ENCODE peak calls at places on chromosome 20, in nine cellular contexts. U is A673, W is heart right ventricle, Q is SK-N-SH, L is stomach, S is body of pancreas, A is tibial artery, P is H1, I is Peyer's patch. K is an unnamed sample. For H3K36me3 and H3K4me1, the result is how much of the 10 kb centered on the place peaks cover.

GRCh38 chr20:56358070-56358469 is 704 bp upstream of the FAM210B start:
- DNase-seq in U (peak), W (no peak), Q (no peak), L (no peak), S (no peak), A (no peak), P (no peak), I (no peak), K (no peak)

GRCh38 chr20:58389324-58389967 is 417 bp downstream of the VAPB start:
- DNase-seq in U (peak), W (no peak), Q (peak), L (peak), S (peak), A (peak), P (no peak), I (no peak), K (peak)

GRCh38 chr20:41467690-41468089 is 101.1 kb upstream of the EMILIN3 start:
- DNase-seq in U (peak), W (no peak), Q (no peak), L (no peak), S (no peak), A (no peak), P (no peak), I (no peak), K (no peak)

GRCh38 chr20:13119583-13119982 is 101.5 kb upstream of the ISM1 start:
- DNase-seq in U (peak), W (no peak), Q (peak), L (no peak), S (peak), A (no peak), P (no peak), I (no peak), K (peak)

GRCh38 chr20:32271620-32272019 is 5.8 kb upstream of the KIF3B start:
- DNase-seq in U (no peak), W (no peak), Q (no peak), L (no peak), S (no peak), A (peak), P (no peak), I (no peak), K (no peak)

GRCh38 chr20:40564997-40565680 is 123.9 kb downstream of the MAFB start:
- DNase-seq in U (peak), W (no peak), Q (no peak), L (no peak), S (no peak), A (no peak), P (no peak), I (no peak), K (no peak)

GRCh38 chr20:1934162-1934561 is 39.0 kb downstream of the SIRPA start:
- DNase-seq in U (no peak), W (no peak), Q (no peak), L (no peak), S (no peak), A (no peak), P (no peak), I (no peak), K (no peak)

GRCh38 chr20:37922016-37922415 is 19.1 kb downstream of the VSTM2L start:
- DNase-seq in U (no peak), W (no peak), Q (no peak), L (no peak), S (no peak), A (no peak), P (no peak), I (no peak), K (no peak)

GRCh38 chr20:17749979-17750721 is 50.4 kb downstream of the BANF2 start:
- DNase-seq in U (no peak), W (peak), Q (no peak), L (peak), S (peak), A (peak), P (no peak), I (no peak), K (peak)

GRCh38 chr20:2460752-2461424 is 9.7 kb downstream of the SNRPB start:
- DNase-seq in U (no peak), W (no peak), Q (no peak), L (no peak), S (no peak), A (no peak), P (no peak), I (no peak), K (no peak)

GRCh38 chr20:47635256-47635655 is 133.6 kb downstream of the NCOA3 start:
- DNase-seq in U (no peak), W (no peak), Q (no peak), L (no peak), S (no peak), A (no peak), P (no peak), I (no peak), K (no peak)
- H3K36me3 ChIP-seq in U (under half), W (under half), Q (under half), L (half or more), S (under half), A (half or more), P (under half), I (under half), K (half or more)

GRCh38 chr20:21640556-21640955 is 64.9 kb upstream of the PAX1 start:
- DNase-seq in U (peak), W (no peak), Q (no peak), L (no peak), S (no peak), A (no peak), P (peak), I (no peak), K (no peak)

GRCh38 chr20:21643417-21643816 is 62.0 kb upstream of the PAX1 start:
- DNase-seq in U (no peak), W (no peak), Q (no peak), L (no peak), S (no peak), A (no peak), P (no peak), I (no peak), K (no peak)
- H3K4me1 ChIP-seq in U (under half), W (under half), Q (under half), L (under half), S (under half), A (under half), P (under half), I (under half), K (under half)

DNA sequence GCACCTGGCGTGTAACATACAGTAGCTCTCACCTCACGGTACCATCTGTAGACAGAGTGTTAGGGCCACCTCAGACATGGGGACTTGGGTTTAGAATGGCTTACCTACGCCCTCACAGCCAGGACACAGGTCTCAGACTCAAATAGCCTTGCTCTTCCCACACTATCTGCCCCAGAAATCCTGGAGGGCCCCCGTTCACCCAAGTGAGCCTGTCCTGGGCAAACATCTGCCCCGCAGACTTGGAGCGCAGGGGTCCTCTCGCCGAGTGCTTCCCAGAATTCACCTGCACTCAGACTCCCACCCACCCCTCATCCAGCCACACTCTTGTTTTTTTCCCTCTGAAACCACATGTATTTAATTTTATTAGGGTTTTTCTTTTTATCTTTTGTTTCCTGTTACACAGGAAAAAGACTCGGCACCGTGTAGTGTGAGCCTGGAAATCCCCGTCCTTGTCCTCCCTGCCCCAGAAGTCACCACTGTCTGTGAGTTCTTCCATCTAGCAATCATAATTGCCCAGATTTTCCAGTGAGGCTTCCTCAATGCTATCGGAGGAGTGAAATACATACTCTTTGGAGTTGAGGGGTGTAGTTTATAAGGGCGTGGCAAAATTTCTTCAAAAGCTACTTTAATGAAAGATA is 17.1 kb upstream of the MAP1LC3A start:
- DNase-seq in U (no peak), W (no peak), Q (no peak), L (no peak), S (no peak), A (no peak), P (no peak), I (no peak), K (no peak)
- TF ChIP-seq CTCF in U (no peak), W (no peak), Q (no peak), L (no peak), S (no peak), A (no peak), P (no peak), I (no peak), K (no peak)

DNA sequence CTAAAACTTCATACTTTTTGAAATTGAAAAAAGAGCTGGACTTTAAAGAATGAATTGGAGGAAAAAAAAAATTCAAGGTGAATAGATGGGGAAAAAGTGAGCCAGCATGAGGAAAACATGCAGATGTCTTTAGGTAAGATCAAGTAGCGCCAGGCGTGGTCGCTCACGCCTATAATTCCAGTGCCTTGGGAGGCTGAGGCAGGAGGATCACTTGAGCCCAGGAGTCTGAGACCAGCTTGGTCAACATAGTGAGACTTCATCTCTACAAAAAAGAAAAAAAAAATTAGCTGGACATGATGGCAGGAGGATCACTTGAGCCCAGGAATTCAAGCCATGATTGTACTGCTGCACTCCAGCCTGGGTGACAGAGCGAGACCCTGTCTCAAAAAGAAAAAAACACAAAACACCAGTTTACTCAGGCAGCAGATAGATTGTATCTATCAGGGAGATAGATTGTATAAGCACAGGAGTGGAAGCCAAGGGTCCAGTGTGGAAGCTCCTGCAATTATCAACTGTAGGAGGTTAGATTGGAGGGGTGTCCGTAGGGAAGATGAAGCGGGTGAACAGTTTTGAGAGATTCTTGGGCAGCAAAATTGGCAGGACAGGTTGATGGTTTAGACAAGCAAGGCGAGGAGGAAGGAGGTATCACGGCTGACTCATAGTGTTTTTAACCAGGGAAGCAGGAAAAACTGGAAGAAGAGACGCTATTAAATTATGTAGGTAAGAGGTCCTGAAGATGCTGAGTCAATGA is 97.6 kb upstream of the ZNF217 start:
- DNase-seq in U (no peak), W (no peak), Q (no peak), L (no peak), S (no peak), A (no peak), P (no peak), I (no peak), K (no peak)
- H3K36me3 ChIP-seq in U (under half), W (under half), Q (under half), L (under half), S (under half), A (under half), P (under half), I (under half), K (under half)

GRCh38 chr20:35304956-35305355 is 12.7 kb upstream of the FAM83C start:
- DNase-seq in U (no peak), W (no peak), Q (no peak), L (no peak), S (no peak), A (no peak), P (no peak), I (no peak), K (no peak)
- H3K4me1 ChIP-seq in U (under half), W (under half), Q (under half), L (half or more), S (under half), A (under half), P (under half), I (under half), K (under half)

DNA sequence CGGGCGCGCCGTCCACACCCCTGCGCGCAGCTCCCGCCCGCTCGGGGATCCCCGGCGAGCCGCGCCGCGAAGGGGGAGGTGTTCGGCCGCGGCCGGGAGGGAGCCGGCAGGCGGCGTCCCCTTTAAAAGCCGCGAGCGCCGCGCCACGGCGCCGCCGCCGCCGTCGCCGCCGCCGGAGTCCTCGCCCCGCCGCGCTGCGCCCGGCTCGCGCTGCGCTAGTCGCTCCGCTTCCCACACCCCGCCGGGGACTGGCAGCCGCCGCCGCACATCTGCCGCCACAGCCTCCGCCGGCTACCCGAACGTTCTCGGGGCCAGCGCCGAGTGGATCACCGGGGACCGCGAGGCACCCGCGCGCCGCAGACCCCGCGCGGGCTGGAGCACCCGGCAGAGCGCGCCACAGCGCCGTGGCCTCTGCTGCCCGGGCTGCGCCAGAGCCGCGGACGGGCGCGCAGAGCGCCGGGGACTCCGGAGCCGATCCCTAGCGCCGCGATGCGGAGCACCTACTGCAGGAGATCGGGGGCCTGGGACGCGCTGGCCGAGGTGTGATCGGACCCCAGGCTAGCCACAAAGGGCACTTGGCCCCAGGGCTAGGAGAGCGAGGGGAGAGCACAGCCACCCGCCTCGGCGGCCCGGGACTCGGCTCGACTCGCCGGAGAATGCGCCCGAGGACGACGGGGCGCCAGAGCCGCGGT is at the start of gene BMP2:
- DNase-seq in U (peak), W (peak), Q (peak), L (peak), S (peak), A (peak), P (peak), I (peak), K (peak)
- TF ChIP-seq CTCF in U (no peak), W (no peak), Q (no peak), L (no peak), S (peak), A (no peak), P (no peak), I (no peak), K (no peak)

DNA sequence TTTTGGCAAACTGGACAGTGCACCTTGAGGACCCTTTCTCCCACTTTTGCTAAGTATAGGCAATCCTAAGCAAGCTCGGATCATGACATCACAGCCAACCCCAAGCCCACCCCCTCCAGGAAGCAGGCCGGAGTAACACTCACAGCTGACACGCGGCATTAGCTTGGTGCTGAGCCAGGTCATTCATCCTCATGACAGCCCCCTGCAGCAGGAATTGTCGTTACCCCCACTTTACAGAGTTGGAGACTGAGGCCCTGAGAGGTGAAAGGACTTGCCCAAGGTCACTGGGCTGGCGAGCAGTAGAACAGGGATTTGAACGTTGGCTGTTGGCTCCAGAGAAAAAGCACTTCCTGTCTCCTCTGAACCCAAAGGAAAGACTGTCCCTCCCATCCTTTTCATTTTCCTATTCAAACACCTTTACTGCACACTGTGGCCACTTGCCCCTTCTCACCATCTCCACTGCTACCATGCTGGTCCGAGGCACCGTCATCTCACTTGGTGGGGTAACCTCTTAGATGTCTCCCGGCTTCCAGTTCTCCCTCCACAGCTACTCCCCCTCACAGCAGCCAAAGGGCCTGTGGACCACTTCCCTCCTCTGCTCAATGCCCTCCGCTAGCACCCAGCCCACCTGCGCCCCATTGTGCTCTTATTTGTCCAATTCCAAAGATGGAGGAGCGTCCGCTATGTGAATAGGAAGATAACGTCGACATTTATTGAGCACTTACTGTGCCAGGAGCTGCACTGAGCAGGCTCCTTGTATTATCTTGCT is 84.7 kb downstream of the PREX1 start:
- DNase-seq in U (no peak), W (no peak), Q (no peak), L (no peak), S (no peak), A (no peak), P (no peak), I (no peak), K (no peak)
- H3K36me3 ChIP-seq in U (half or more), W (under half), Q (under half), L (under half), S (under half), A (under half), P (under half), I (under half), K (under half)

GRCh38 chr20:62704341-62704948 is 4.2 kb upstream of the NTSR1 start:
- DNase-seq in U (peak), W (peak), Q (peak), L (peak), S (peak), A (peak), P (no peak), I (peak), K (peak)
- H3K4me1 ChIP-seq in U (under half), W (under half), Q (under half), L (under half), S (under half), A (under half), P (under half), I (under half), K (under half)